ENCODE peak calls at places on chromosomes 11 and 22, in four cellular contexts. T, Z, O and D are unnamed samples.

GRCh38 chr11:96366024-96366423 is 23.0 kb upstream of the MAML2 start:
- DNase-seq in T (no peak), Z (no peak), O (no peak), D (no peak)

GRCh38 chr11:64971421-64972233 is at the start of gene MAJIN:
- DNase-seq in T (no peak), Z (peak; percentile 70), O (peak; percentile 98), D (peak; percentile 95)

GRCh38 chr11:6362185-6362867 is 27.9 kb upstream of the SMPD1 start:
- DNase-seq in T (no peak), Z (no peak), O (no peak), D (peak; percentile 86)

GRCh38 chr11:15073361-15074205 is at the start of gene CALCB:
- DNase-seq in T (no peak), Z (no peak), O (peak; percentile 81), D (no peak)

GRCh38 chr11:41868606-41869005 is 409.2 kb upstream of the LRRC4C start:
- DNase-seq in T (no peak), Z (no peak), O (no peak), D (no peak)

GRCh38 chr22:45402466-45402865 is 10.9 kb downstream of the SMC1B start:
- DNase-seq in T (no peak), Z (no peak), O (no peak), D (no peak)

GRCh38 chr11:1939006-1939626 is 8.0 kb upstream of the MRPL23 start:
- DNase-seq in T (peak; percentile 68), Z (no peak), O (peak; percentile 31), D (peak; percentile 34)

GRCh38 chr11:108220721-108221346 is 1.6 kb downstream of the NPAT start:
- DNase-seq in T (no peak), Z (no peak), O (no peak), D (no peak)

GRCh38 chr22:25419247-25420113 is 145.0 kb upstream of the GRK3 start:
- DNase-seq in T (no peak), Z (no peak), O (no peak), D (no peak)

GRCh38 chr11:88603499-88603898 is 266.0 kb upstream of the CTSC start:
- DNase-seq in T (no peak), Z (no peak), O (no peak), D (no peak)

GRCh38 chr11:61951484-61952135 is 1.5 kb downstream of the BEST1 start:
- DNase-seq in T (peak; percentile 71), Z (no peak), O (no peak), D (no peak)

GRCh38 chr11:63535734-63536133 is 874 bp upstream of the PLAAT4 start:
- DNase-seq in T (no peak), Z (no peak), O (no peak), D (no peak)

GRCh38 chr22:49515486-49515885 is 312.2 kb downstream of the BRD1 start:
- DNase-seq in T (no peak), Z (no peak), O (no peak), D (no peak)

GRCh38 chr11:13262096-13262495 is 15.5 kb upstream of the BMAL1 start:
- DNase-seq in T (no peak), Z (no peak), O (no peak), D (no peak)